ENCODE peak calls at places on chromosomes 2 and 18, in five cellular contexts. K is A549, M is K562, B is H1, C is HepG2. Q is an unnamed sample.

GRCh38 chr2:67259581-67260347 is 137.4 kb upstream of the ETAA1 start:
- DNase-seq in K (peak), M (no peak), B (no peak), C (no peak), Q (peak)

GRCh38 chr18:45749918-45750689 is 26.1 kb downstream of the SLC14A1 start:
- DNase-seq in K (no peak), M (no peak), B (no peak), C (no peak), Q (no peak)

GRCh38 chr2:3223080-3223923 is 154.3 kb downstream of the EIPR1 start:
- DNase-seq in K (no peak), M (no peak), B (no peak), C (no peak), Q (peak)

GRCh38 chr2:133710613-133711012 is 142.3 kb upstream of the NCKAP5 start:
- DNase-seq in K (no peak), M (no peak), B (no peak), C (no peak), Q (no peak)

GRCh38 chr2:5236308-5236707 is 455.9 kb upstream of the SOX11 start:
- DNase-seq in K (no peak), M (no peak), B (no peak), C (no peak), Q (no peak)

GRCh38 chr18:33579147-33579867 is 1.3 kb downstream of the ASXL3 start:
- DNase-seq in K (no peak), M (no peak), B (no peak), C (no peak), Q (peak)

GRCh38 chr2:165905854-165906253 is 47.7 kb downstream of the TTC21B start:
- DNase-seq in K (no peak), M (no peak), B (no peak), C (no peak), Q (peak)

GRCh38 chr2:176650101-176650500 is 380.9 kb downstream of the MTX2 start:
- DNase-seq in K (no peak), M (no peak), B (no peak), C (no peak), Q (peak)

GRCh38 chr2:46481541-46482193 is 2.3 kb downstream of the TMEM247 start:
- DNase-seq in K (peak), M (no peak), B (no peak), C (no peak), Q (peak)

GRCh38 chr2:105294046-105294445 is 35.5 kb downstream of the TGFBRAP1 start:
- DNase-seq in K (no peak), M (no peak), B (no peak), C (no peak), Q (no peak)

GRCh38 chr18:12886498-12887126 is 2.6 kb upstream of the PTPN2 start:
- DNase-seq in K (peak), M (peak), B (no peak), C (peak), Q (no peak)

GRCh38 chr2:34368304-34368703 is 769.2 kb upstream of the FAM98A start:
- DNase-seq in K (no peak), M (no peak), B (no peak), C (no peak), Q (no peak)

GRCh38 chr2:122478773-122479172 is 723.3 kb downstream of the TSN start:
- DNase-seq in K (no peak), M (no peak), B (no peak), C (no peak), Q (no peak)

GRCh38 chr18:36381075-36381474 is 83.6 kb downstream of the FHOD3 start:
- DNase-seq in K (no peak), M (no peak), B (no peak), C (no peak), Q (no peak)

GRCh38 chr2:173359231-173359630 is 4.6 kb downstream of the CDCA7 start:
- DNase-seq in K (no peak), M (no peak), B (no peak), C (no peak), Q (no peak)

GRCh38 chr2:205283721-205284270 is 398.5 kb upstream of the NRP2 start:
- DNase-seq in K (no peak), M (no peak), B (no peak), C (no peak), Q (no peak)

GRCh38 chr18:3511980-3512379 is 62.0 kb downstream of the TGIF1 start:
- DNase-seq in K (peak), M (peak), B (no peak), C (no peak), Q (peak)

GRCh38 chr2:231674587-231675334 is 33.6 kb upstream of the PTMA start:
- DNase-seq in K (peak), M (peak), B (peak), C (peak), Q (peak)

GRCh38 chr2:174972924-174973323 is 32.3 kb downstream of the CHN1 start:
- DNase-seq in K (peak), M (no peak), B (no peak), C (no peak), Q (peak)

GRCh38 chr18:32081881-32082280 is 9.8 kb upstream of the RNF138 start:
- DNase-seq in K (no peak), M (no peak), B (no peak), C (no peak), Q (peak)

GRCh38 chr18:56172527-56172926 is 465.9 kb downstream of the TXNL1 start:
- DNase-seq in K (no peak), M (no peak), B (no peak), C (no peak), Q (no peak)

GRCh38 chr2:236794074-236794473 is 224.4 kb downstream of the ACKR3 start:
- DNase-seq in K (no peak), M (no peak), B (no peak), C (no peak), Q (no peak)

GRCh38 chr2:39583781-39584180 is 81.9 kb upstream of the TMEM178A start:
- DNase-seq in K (no peak), M (no peak), B (no peak), C (no peak), Q (no peak)
- H3K4me3 ChIP-seq in K (no peak), M (no peak), B (no peak), C (no peak), Q (no peak)

GRCh38 chr2:128169933-128170709 is 79.1 kb downstream of the UGGT1 start:
- DNase-seq in K (no peak), M (no peak), B (no peak), C (peak), Q (no peak)

GRCh38 chr2:128169094-128169493 is 78.1 kb downstream of the UGGT1 start:
- DNase-seq in K (no peak), M (no peak), B (no peak), C (no peak), Q (no peak)

GRCh38 chr2:128170776-128171175 is 79.8 kb downstream of the UGGT1 start:
- DNase-seq in K (no peak), M (no peak), B (no peak), C (no peak), Q (peak)

GRCh38 chr2:128166954-128167353 is 76.0 kb downstream of the UGGT1 start:
- DNase-seq in K (no peak), M (no peak), B (no peak), C (peak), Q (no peak)

DNA sequence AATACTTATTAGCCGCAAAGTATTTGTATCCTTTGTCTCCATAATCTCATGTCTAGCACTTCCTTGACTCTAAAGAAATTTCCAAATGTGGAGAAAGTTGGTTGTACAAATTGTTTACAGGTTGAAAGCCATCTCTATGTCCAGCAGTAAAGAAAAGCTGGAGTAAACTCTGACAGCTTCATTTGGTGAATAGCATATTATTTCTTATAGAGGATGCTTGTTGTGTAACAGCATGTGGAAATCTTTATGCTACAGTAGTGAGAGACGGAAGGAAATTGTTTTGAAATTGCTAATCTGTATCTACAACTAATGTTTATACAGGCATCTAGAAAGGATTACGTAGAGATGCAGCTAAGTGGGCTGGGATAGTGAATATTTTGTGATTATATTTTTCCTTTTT is 78.5 kb downstream of the UGGT1 start:
- DNase-seq in K (no peak), M (no peak), B (no peak), C (peak), Q (peak)
- TF ChIP-seq JUN in K (no peak), M (no peak), B (no peak), C (no peak), Q (peak)

GRCh38 chr2:140257692-140258300 is 1477.6 kb upstream of the NXPH2 start:
- DNase-seq in K (no peak), M (no peak), B (no peak), C (no peak), Q (no peak)
- H3K4me3 ChIP-seq in K (no peak), M (no peak), B (no peak), C (no peak), Q (no peak)

GRCh38 chr2:64402876-64403275 is 51.1 kb upstream of the LGALSL start:
- DNase-seq in K (no peak), M (peak), B (no peak), C (no peak), Q (peak)
- TF ChIP-seq JUN in K (no peak), M (no peak), B (no peak), C (no peak), Q (peak)

Q was measured in endothelial cell of umbilical vein.